ENCODE peak calls at places on chromosome 18, in nine cellular contexts. M is CD4-positive, alpha-beta memory T cell; K is SJSA1; J is testis; D is K562; W is left ventricle myocardium inferior; G is uterus; I is right atrium auricular region; O is Peyer's patch. P is an unnamed sample. For H3K36me3, the result is how much of the 10 kb centered on the place peaks cover.

GRCh38 chr18:79064228-79064627 is 5.0 kb upstream of the ATP9B start:
- DNase-seq in M (no peak), K (no peak), J (no peak), D (no peak), W (no peak), G (no peak), I (no peak), O (no peak), P (no peak)

GRCh38 chr18:55893948-55894347 is 306.0 kb upstream of the TCF4 start:
- DNase-seq in M (no peak), K (no peak), J (no peak), D (no peak), W (no peak), G (no peak), I (no peak), O (no peak), P (no peak)

GRCh38 chr18:6327895-6328623 is 86.7 kb downstream of the L3MBTL4 start:
- DNase-seq in M (no peak), K (no peak), J (no peak), D (no peak), W (no peak), G (no peak), I (no peak), O (no peak), P (no peak)

GRCh38 chr18:61669320-61669719 is 223.5 kb downstream of the RNF152 start:
- DNase-seq in M (no peak), K (no peak), J (no peak), D (no peak), W (no peak), G (no peak), I (no peak), O (no peak), P (no peak)

GRCh38 chr18:33116376-33116775 is 324.1 kb downstream of the CCDC178 start:
- DNase-seq in M (no peak), K (no peak), J (no peak), D (no peak), W (peak), G (no peak), I (no peak), O (no peak), P (no peak)

GRCh38 chr18:44518666-44519065 is 162.0 kb upstream of the SETBP1 start:
- DNase-seq in M (no peak), K (no peak), J (no peak), D (no peak), W (no peak), G (no peak), I (no peak), O (no peak), P (no peak)

GRCh38 chr18:25962176-25962575 is 128.2 kb downstream of the SS18 start:
- DNase-seq in M (no peak), K (no peak), J (no peak), D (no peak), W (no peak), G (no peak), I (no peak), O (no peak), P (no peak)

GRCh38 chr18:79439201-79440023 is 43.7 kb downstream of the NFATC1 start:
- DNase-seq in M (peak), K (no peak), J (no peak), D (peak), W (no peak), G (peak), I (no peak), O (no peak), P (no peak)

GRCh38 chr18:30386624-30387023 is 655.9 kb downstream of the DSC3 start:
- DNase-seq in M (no peak), K (no peak), J (no peak), D (no peak), W (no peak), G (no peak), I (no peak), O (no peak), P (no peak)

GRCh38 chr18:22106536-22107292 is 62.7 kb upstream of the GATA6 start:
- DNase-seq in M (no peak), K (no peak), J (no peak), D (peak), W (no peak), G (no peak), I (no peak), O (no peak), P (no peak)

GRCh38 chr18:28725876-28726275 is 548.9 kb upstream of the CDH2 start:
- DNase-seq in M (no peak), K (no peak), J (no peak), D (no peak), W (no peak), G (no peak), I (no peak), O (no peak), P (no peak)

GRCh38 chr18:79062806-79063205 is 6.4 kb upstream of the ATP9B start:
- DNase-seq in M (no peak), K (no peak), J (no peak), D (no peak), W (no peak), G (no peak), I (no peak), O (no peak), P (no peak)

GRCh38 chr18:79516441-79516931 is 120.8 kb downstream of the NFATC1 start:
- DNase-seq in M (peak), K (peak), J (peak), D (no peak), W (no peak), G (no peak), I (peak), O (peak), P (no peak)

GRCh38 chr18:37254256-37254880 is 311.2 kb downstream of the CELF4 start:
- DNase-seq in M (no peak), K (no peak), J (peak), D (peak), W (no peak), G (no peak), I (no peak), O (no peak), P (no peak)

GRCh38 chr18:26468931-26469340 is 79.4 kb downstream of the KCTD1 start:
- DNase-seq in M (no peak), K (no peak), J (no peak), D (peak), W (no peak), G (no peak), I (no peak), O (no peak), P (no peak)

GRCh38 chr18:40464032-40464431 is 1491.0 kb upstream of the PIK3C3 start:
- DNase-seq in M (no peak), K (no peak), J (no peak), D (no peak), W (no peak), G (no peak), I (no peak), O (no peak), P (no peak)

GRCh38 chr18:44796505-44797198 is 116.0 kb downstream of the SETBP1 start:
- DNase-seq in M (no peak), K (no peak), J (no peak), D (no peak), W (no peak), G (no peak), I (no peak), O (no peak), P (no peak)

GRCh38 chr18:47050468-47050867 is 15.0 kb upstream of the ELOA2 start:
- DNase-seq in M (peak), K (no peak), J (peak), D (peak), W (no peak), G (no peak), I (no peak), O (no peak), P (no peak)

GRCh38 chr18:76837071-76837470 is 14.7 kb downstream of the ZNF236 start:
- DNase-seq in M (no peak), K (no peak), J (no peak), D (no peak), W (no peak), G (no peak), I (no peak), O (no peak), P (no peak)

GRCh38 chr18:63848159-63848558 is 39.3 kb upstream of the SERPINB2 start:
- DNase-seq in M (no peak), K (no peak), J (no peak), D (no peak), W (no peak), G (no peak), I (no peak), O (no peak), P (no peak)

GRCh38 chr18:22813648-22814328 is 119.3 kb upstream of the RBBP8 start:
- DNase-seq in M (peak), K (no peak), J (no peak), D (peak), W (no peak), G (no peak), I (no peak), O (no peak), P (no peak)

GRCh38 chr18:40313030-40313642 is 1641.9 kb upstream of the PIK3C3 start:
- DNase-seq in M (no peak), K (no peak), J (no peak), D (no peak), W (no peak), G (no peak), I (no peak), O (no peak), P (no peak)

GRCh38 chr18:9547767-9548166 is 66.6 kb downstream of the PPP4R1 start:
- DNase-seq in M (no peak), K (no peak), J (no peak), D (no peak), W (no peak), G (no peak), I (no peak), O (no peak), P (no peak)

GRCh38 chr18:59067873-59068272 is 71.8 kb upstream of the SEC11C start:
- DNase-seq in M (no peak), K (no peak), J (peak), D (no peak), W (no peak), G (no peak), I (no peak), O (peak), P (no peak)

GRCh38 chr18:47484068-47484467 is 232.6 kb upstream of the SKOR2 start:
- DNase-seq in M (no peak), K (no peak), J (no peak), D (no peak), W (no peak), G (no peak), I (no peak), O (no peak), P (no peak)

GRCh38 chr18:50297621-50298442 is 10.3 kb upstream of the CXXC1 start:
- DNase-seq in M (peak), K (no peak), J (peak), D (no peak), W (peak), G (peak), I (peak), O (peak), P (peak)

GRCh38 chr18:13558132-13558531 is 168.2 kb downstream of the FAM210A start:
- DNase-seq in M (peak), K (peak), J (peak), D (peak), W (peak), G (no peak), I (peak), O (peak), P (no peak)

GRCh38 chr18:49167084-49167483 is 216.3 kb upstream of the SMAD7 start:
- DNase-seq in M (no peak), K (no peak), J (no peak), D (no peak), W (no peak), G (no peak), I (no peak), O (no peak), P (no peak)

GRCh38 chr18:42412896-42413295 is 457.9 kb downstream of the PIK3C3 start:
- DNase-seq in M (no peak), K (no peak), J (no peak), D (no peak), W (no peak), G (no peak), I (no peak), O (no peak), P (no peak)
- H3K36me3 ChIP-seq in M (under half), K (under half), J (under half), D (under half), W (under half), G (under half), I (under half), O (under half), P (under half)

DNA sequence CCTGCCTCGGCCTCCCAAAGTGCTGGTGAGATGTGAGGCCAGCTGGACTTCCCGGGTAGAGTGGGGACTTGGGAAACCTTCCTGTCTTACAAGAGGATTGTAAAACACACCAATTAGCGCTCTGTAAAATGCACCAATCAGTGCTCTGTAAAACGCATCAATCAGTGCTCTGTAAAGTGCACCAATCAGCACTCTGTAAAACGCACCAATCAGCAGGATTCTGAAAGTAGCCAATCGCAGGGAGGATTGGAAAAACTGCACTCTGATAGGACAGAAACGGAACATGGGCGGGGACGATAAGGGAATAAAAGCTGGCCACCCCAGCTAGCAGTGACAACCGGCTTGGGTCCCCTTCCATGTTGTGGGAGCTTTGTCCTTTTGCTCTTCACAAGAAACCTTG is 19.0 kb downstream of the RNF125 start:
- DNase-seq in M (no peak), K (no peak), J (peak), D (no peak), W (no peak), G (no peak), I (no peak), O (no peak), P (no peak)
- H3K36me3 ChIP-seq in M (under half), K (under half), J (under half), D (under half), W (under half), G (under half), I (under half), O (under half), P (under half)

GRCh38 chr18:45900623-45901022 is 66.5 kb downstream of the EPG5 start:
- DNase-seq in M (no peak), K (no peak), J (no peak), D (no peak), W (no peak), G (no peak), I (no peak), O (no peak), P (no peak)

GRCh38 chr18:45896452-45896851 is 70.7 kb downstream of the EPG5 start:
- DNase-seq in M (no peak), K (no peak), J (no peak), D (no peak), W (no peak), G (no peak), I (no peak), O (no peak), P (no peak)

GRCh38 chr18:45896991-45897390 is 70.1 kb downstream of the EPG5 start:
- DNase-seq in M (no peak), K (no peak), J (no peak), D (no peak), W (no peak), G (no peak), I (no peak), O (no peak), P (no peak)

DNA sequence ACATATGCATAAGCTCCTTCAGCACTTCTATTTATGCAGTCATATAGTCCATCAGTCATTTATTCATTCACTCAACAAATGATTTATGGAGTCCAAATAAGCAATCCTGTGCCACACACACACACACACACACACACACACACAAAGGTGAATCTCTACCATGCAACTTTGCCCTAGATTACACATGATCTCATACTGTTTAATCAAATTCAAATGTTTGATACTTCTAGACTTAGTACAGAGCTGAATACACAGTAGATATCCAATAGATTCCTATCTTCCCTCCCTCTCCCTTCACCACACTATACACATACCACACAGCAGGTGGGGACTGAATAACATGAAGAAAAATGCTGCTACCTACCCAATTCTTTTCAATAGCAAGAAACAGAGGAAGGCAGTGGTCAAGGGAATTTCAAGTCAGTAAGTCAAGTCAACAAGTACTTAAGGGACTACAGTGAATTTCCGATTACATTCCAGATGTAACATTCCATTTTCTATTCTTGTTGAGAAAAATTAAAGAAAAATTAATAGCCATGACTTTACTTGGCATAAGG is 65.4 kb downstream of the EPG5 start:
- DNase-seq in M (no peak), K (no peak), J (no peak), D (no peak), W (no peak), G (no peak), I (no peak), O (no peak), P (no peak)
- H3K36me3 ChIP-seq in M (under half), K (half or more), J (under half), D (under half), W (half or more), G (under half), I (half or more), O (half or more), P (half or more)

DNA sequence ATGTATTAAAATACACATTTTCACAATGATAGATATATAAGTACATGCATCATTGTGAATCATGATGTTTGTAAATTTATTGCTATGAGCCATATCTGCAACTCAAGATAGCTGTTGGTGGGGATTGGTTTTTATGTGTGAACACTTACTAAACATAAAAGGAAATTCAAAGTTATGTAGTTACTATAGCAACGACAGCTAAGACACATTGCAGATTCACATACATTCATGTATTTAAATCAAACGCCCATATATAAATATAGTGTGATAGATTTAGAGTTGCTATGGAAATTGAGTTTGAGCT is 65.6 kb downstream of the MAPRE2 start:
- DNase-seq in M (peak), K (no peak), J (no peak), D (no peak), W (no peak), G (no peak), I (no peak), O (no peak), P (no peak)
- H3K36me3 ChIP-seq in M (under half), K (under half), J (under half), D (under half), W (under half), G (under half), I (under half), O (under half), P (under half)

GRCh38 chr18:14942275-14942674 is 194.3 kb downstream of the ANKRD30B start:
- DNase-seq in M (no peak), K (no peak), J (no peak), D (no peak), W (no peak), G (no peak), I (no peak), O (no peak), P (peak)

GRCh38 chr18:14943486-14943885 is 195.5 kb downstream of the ANKRD30B start:
- DNase-seq in M (no peak), K (no peak), J (no peak), D (no peak), W (no peak), G (no peak), I (no peak), O (no peak), P (no peak)

GRCh38 chr18:14944838-14945237 is 196.9 kb downstream of the ANKRD30B start:
- DNase-seq in M (no peak), K (no peak), J (no peak), D (no peak), W (no peak), G (no peak), I (no peak), O (no peak), P (no peak)

GRCh38 chr18:14945286-14945685 is 197.3 kb downstream of the ANKRD30B start:
- DNase-seq in M (no peak), K (no peak), J (no peak), D (no peak), W (no peak), G (no peak), I (no peak), O (no peak), P (no peak)

DNA sequence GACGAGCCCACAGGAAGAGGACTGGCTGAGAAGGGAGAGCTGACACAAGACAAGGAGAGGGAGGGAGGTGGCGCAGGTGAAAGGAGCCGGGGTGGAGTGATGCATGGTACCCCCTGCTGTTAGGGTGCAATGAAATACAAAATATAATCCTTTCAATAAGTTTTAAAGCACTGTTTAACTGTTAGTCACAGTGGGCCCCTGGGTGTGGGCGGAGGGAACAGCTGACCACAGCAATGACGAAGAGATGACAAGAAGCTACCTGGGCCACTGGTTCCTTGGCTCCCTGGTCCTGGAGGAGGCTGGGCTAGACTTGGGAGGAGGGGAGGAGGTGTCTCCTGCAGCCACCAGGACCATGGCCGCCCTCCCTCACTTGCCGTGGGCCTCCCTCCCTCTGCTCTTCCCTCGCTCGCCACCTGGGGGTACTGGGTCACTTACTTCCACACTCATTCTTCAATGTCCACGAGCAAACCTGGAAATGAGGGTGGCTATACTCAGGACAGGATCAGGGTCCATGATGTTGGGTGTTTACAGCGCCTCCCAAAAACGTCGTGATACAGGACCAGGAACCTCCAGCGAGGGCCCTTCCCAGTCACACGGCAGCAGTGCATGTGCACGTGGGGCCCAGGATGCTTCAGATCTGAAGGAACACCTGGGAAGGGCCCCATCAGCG is 196.1 kb downstream of the ANKRD30B start:
- DNase-seq in M (no peak), K (no peak), J (no peak), D (no peak), W (no peak), G (no peak), I (no peak), O (no peak), P (peak)
- H3K36me3 ChIP-seq in M (under half), K (under half), J (under half), D (under half), W (under half), G (under half), I (under half), O (under half), P (under half)

GRCh38 chr18:70183441-70183840 is 22.0 kb downstream of the RTTN start:
- DNase-seq in M (no peak), K (no peak), J (no peak), D (no peak), W (no peak), G (no peak), I (no peak), O (no peak), P (no peak)
- H3K36me3 ChIP-seq in M (under half), K (under half), J (under half), D (under half), W (under half), G (under half), I (under half), O (under half), P (under half)

GRCh38 chr18:42030586-42031182 is 75.7 kb downstream of the PIK3C3 start:
- DNase-seq in M (no peak), K (peak), J (peak), D (no peak), W (no peak), G (no peak), I (no peak), O (no peak), P (no peak)

GRCh38 chr18:42033137-42033810 is 78.2 kb downstream of the PIK3C3 start:
- DNase-seq in M (no peak), K (no peak), J (no peak), D (no peak), W (no peak), G (no peak), I (no peak), O (no peak), P (no peak)

GRCh38 chr18:42029100-42029499 is 74.1 kb downstream of the PIK3C3 start:
- DNase-seq in M (no peak), K (no peak), J (no peak), D (no peak), W (no peak), G (no peak), I (no peak), O (no peak), P (no peak)

GRCh38 chr18:42028232-42028832 is 73.3 kb downstream of the PIK3C3 start:
- DNase-seq in M (peak), K (no peak), J (peak), D (peak), W (no peak), G (no peak), I (no peak), O (no peak), P (no peak)

GRCh38 chr18:42032447-42032846 is 77.4 kb downstream of the PIK3C3 start:
- DNase-seq in M (no peak), K (no peak), J (no peak), D (no peak), W (no peak), G (no peak), I (no peak), O (no peak), P (no peak)
- H3K36me3 ChIP-seq in M (under half), K (under half), J (under half), D (under half), W (half or more), G (under half), I (under half), O (half or more), P (under half)